ENCODE peak calls at places on chromosomes 16 and 17, in eight cellular contexts. O is HT1080, F is HT-29, G is thoracic aorta, E is Daoy, U is foreskin keratinocyte, W is Caki2, I is memory B cell. L is an unnamed sample.

GRCh38 chr17:45672301-45672700 is 111.8 kb upstream of the CRHR1 start:
- DNase-seq in O (no peak), F (no peak), G (no peak), E (no peak), U (no peak), W (no peak), I (no peak), L (no peak)

GRCh38 chr17:14464741-14465140 is 163.9 kb downstream of the HS3ST3B1 start:
- DNase-seq in O (no peak), F (no peak), G (no peak), E (peak; percentile 57), U (peak; percentile 27), W (peak; percentile 30), I (no peak), L (no peak)

GRCh38 chr17:16444258-16444886 is 29.0 kb downstream of the TRPV2 start:
- DNase-seq in O (peak; percentile 64), F (peak; percentile 29), G (no peak), E (peak; percentile 55), U (no peak), W (peak; percentile 53), I (no peak), L (no peak)

GRCh38 chr17:67221062-67221998 is 23.7 kb downstream of the HELZ start:
- DNase-seq in O (peak; percentile 45), F (peak; percentile 69), G (no peak), E (peak; percentile 39), U (no peak), W (no peak), I (no peak), L (no peak)

GRCh38 chr16:75599452-75600277 is 23.4 kb downstream of the ADAT1 start:
- DNase-seq in O (no peak), F (no peak), G (no peak), E (no peak), U (no peak), W (no peak), I (no peak), L (no peak)

GRCh38 chr16:48276102-48276501 is 28.8 kb upstream of the ABCC11 start:
- DNase-seq in O (no peak), F (peak; percentile 26), G (no peak), E (no peak), U (no peak), W (no peak), I (no peak), L (no peak)

GRCh38 chr16:84647830-84648594 is at the start of gene KLHL36:
- DNase-seq in O (no peak), F (peak; percentile 28), G (no peak), E (peak; percentile 62), U (no peak), W (no peak), I (peak; percentile 77), L (no peak)

GRCh38 chr16:87570938-87571867 is 31.1 kb upstream of the JPH3 start:
- DNase-seq in O (peak; percentile 20), F (peak; percentile 61), G (peak; percentile 28), E (peak; percentile 45), U (no peak), W (no peak), I (no peak), L (no peak)

GRCh38 chr16:778909-779527 is 9.2 kb downstream of the RPUSD1 start:
- DNase-seq in O (no peak), F (no peak), G (no peak), E (no peak), U (no peak), W (no peak), I (no peak), L (no peak)

GRCh38 chr17:3965123-3965800 is 1.0 kb upstream of the ATP2A3 start:
- DNase-seq in O (peak; percentile 24), F (peak; percentile 66), G (no peak), E (peak; percentile 72), U (no peak), W (peak; percentile 53), I (peak; percentile 66), L (no peak)

GRCh38 chr16:59591480-59591879 is 857.4 kb upstream of the GOT2 start:
- DNase-seq in O (peak; percentile 12), F (no peak), G (no peak), E (no peak), U (no peak), W (no peak), I (no peak), L (no peak)